ENCODE peak calls at places on chromosomes 11 and 22, in four cellular contexts. One of them, this sample, is unnamed.

GRCh38 chr11:103013426-103013825 is 57.9 kb upstream of the MMP13 start:
- DNase-seq in fibroblast of lung: no peak
- DNase-seq in HFF-Myc: no peak
- DNase-seq in D341Med: no peak
- DNase-seq in this sample: no peak

GRCh38 chr11:117457031-117457785 is 129.6 kb downstream of the CEP164 start:
- DNase-seq in fibroblast of lung: no peak
- DNase-seq in HFF-Myc: no peak
- DNase-seq in D341Med: peak
- DNase-seq in this sample: no peak

GRCh38 chr22:49368976-49369725 is 458.5 kb downstream of the BRD1 start:
- DNase-seq in fibroblast of lung: no peak
- DNase-seq in HFF-Myc: no peak
- DNase-seq in D341Med: no peak
- DNase-seq in this sample: no peak

GRCh38 chr11:94781822-94782221 is 13.7 kb downstream of the AMOTL1 start:
- DNase-seq in fibroblast of lung: peak
- DNase-seq in HFF-Myc: no peak
- DNase-seq in D341Med: no peak
- DNase-seq in this sample: no peak

GRCh38 chr11:88886796-88887195 is 179.0 kb downstream of the GRM5 start:
- DNase-seq in fibroblast of lung: no peak
- DNase-seq in HFF-Myc: peak
- DNase-seq in D341Med: peak
- DNase-seq in this sample: peak

GRCh38 chr11:56700242-56700918 is 1.5 kb downstream of the OR9G1 start:
- DNase-seq in fibroblast of lung: no peak
- DNase-seq in HFF-Myc: no peak
- DNase-seq in D341Med: no peak
- DNase-seq in this sample: no peak

GRCh38 chr11:14288189-14288935 is 70.6 kb downstream of the RRAS2 start:
- DNase-seq in fibroblast of lung: peak
- DNase-seq in HFF-Myc: no peak
- DNase-seq in D341Med: no peak
- DNase-seq in this sample: no peak

GRCh38 chr22:39856588-39856987 is 37.0 kb downstream of the ENTHD1 start:
- DNase-seq in fibroblast of lung: no peak
- DNase-seq in HFF-Myc: no peak
- DNase-seq in D341Med: no peak
- DNase-seq in this sample: no peak

GRCh38 chr11:12195773-12196172 is 85.4 kb downstream of the MICAL2 start:
- DNase-seq in fibroblast of lung: no peak
- DNase-seq in HFF-Myc: no peak
- DNase-seq in D341Med: no peak
- DNase-seq in this sample: no peak

GRCh38 chr11:73968356-73968966 is 14.2 kb downstream of the UCP2 start:
- DNase-seq in fibroblast of lung: no peak
- DNase-seq in HFF-Myc: no peak
- DNase-seq in D341Med: peak
- DNase-seq in this sample: no peak

GRCh38 chr22:32571764-32572163 is 97.2 kb downstream of the FBXO7 start:
- DNase-seq in fibroblast of lung: no peak
- DNase-seq in HFF-Myc: no peak
- DNase-seq in D341Med: no peak
- DNase-seq in this sample: no peak

GRCh38 chr11:16897460-16898061 is 116.7 kb downstream of the PLEKHA7 start:
- DNase-seq in fibroblast of lung: no peak
- DNase-seq in HFF-Myc: no peak
- DNase-seq in D341Med: no peak
- DNase-seq in this sample: peak

GRCh38 chr22:38490915-38491314 is 15.2 kb downstream of the DDX17 start:
- DNase-seq in fibroblast of lung: peak
- DNase-seq in HFF-Myc: peak
- DNase-seq in D341Med: no peak
- DNase-seq in this sample: no peak

GRCh38 chr11:108897071-108897481 is 232.2 kb downstream of the DDX10 start:
- DNase-seq in fibroblast of lung: peak
- DNase-seq in HFF-Myc: no peak
- DNase-seq in D341Med: no peak
- DNase-seq in this sample: no peak

GRCh38 chr11:131099013-131099412 is 182.7 kb upstream of the SNX19 start:
- DNase-seq in fibroblast of lung: peak
- DNase-seq in HFF-Myc: no peak
- DNase-seq in D341Med: no peak
- DNase-seq in this sample: no peak

GRCh38 chr11:102267602-102268001 is 49.7 kb upstream of the BIRC3 start:
- DNase-seq in fibroblast of lung: peak
- DNase-seq in HFF-Myc: no peak
- DNase-seq in D341Med: no peak
- DNase-seq in this sample: no peak

GRCh38 chr11:93908689-93909088 is 58.3 kb upstream of the VSTM5 start:
- DNase-seq in fibroblast of lung: peak
- DNase-seq in HFF-Myc: peak
- DNase-seq in D341Med: no peak
- DNase-seq in this sample: no peak

GRCh38 chr11:117520201-117520600 is 192.5 kb downstream of the CEP164 start:
- DNase-seq in fibroblast of lung: peak
- DNase-seq in HFF-Myc: no peak
- DNase-seq in D341Med: no peak
- DNase-seq in this sample: no peak

GRCh38 chr11:126647735-126648134 is 292.2 kb downstream of the ST3GAL4 start:
- DNase-seq in fibroblast of lung: peak
- DNase-seq in HFF-Myc: peak
- DNase-seq in D341Med: no peak
- DNase-seq in this sample: no peak

GRCh38 chr11:358129-358805 is 11.0 kb upstream of the B4GALNT4 start:
- DNase-seq in fibroblast of lung: no peak
- DNase-seq in HFF-Myc: no peak
- DNase-seq in D341Med: no peak
- DNase-seq in this sample: no peak

GRCh38 chr22:36486619-36487384 is 5.4 kb upstream of the TXN2 start:
- DNase-seq in fibroblast of lung: peak
- DNase-seq in HFF-Myc: no peak
- DNase-seq in D341Med: peak
- DNase-seq in this sample: no peak

GRCh38 chr11:559712-560304 is 730 bp downstream of the LMNTD2 start:
- DNase-seq in fibroblast of lung: no peak
- DNase-seq in HFF-Myc: no peak
- DNase-seq in D341Med: no peak
- DNase-seq in this sample: no peak

GRCh38 chr11:44909557-44909956 is 41.1 kb downstream of the TP53I11 start:
- DNase-seq in fibroblast of lung: no peak
- DNase-seq in HFF-Myc: no peak
- DNase-seq in D341Med: no peak
- DNase-seq in this sample: no peak

This sample was measured in SK-N-MC.